ENCODE peak calls at places on chromosome 4, in five cellular contexts. X is H9, K is mesendoderm, B is neuronal stem cell, I is trophoblast cell. Z is an unnamed sample.

GRCh38 chr4:68079918-68080317 is 49.8 kb downstream of the TMPRSS11F start:
- DNase-seq in X (no peak), K (peak), B (no peak), I (no peak), Z (no peak)

GRCh38 chr4:128347175-128347868 is 59.7 kb upstream of the PGRMC2 start:
- DNase-seq in X (no peak), K (no peak), B (no peak), I (peak), Z (peak)

GRCh38 chr4:4704267-4704666 is 155.2 kb upstream of the MSX1 start:
- DNase-seq in X (no peak), K (no peak), B (no peak), I (no peak), Z (peak)

GRCh38 chr4:102799816-102800215 is 27.5 kb downstream of the UBE2D3 start:
- DNase-seq in X (no peak), K (no peak), B (no peak), I (no peak), Z (no peak)

GRCh38 chr4:98232202-98232601 is 29.0 kb upstream of the RAP1GDS1 start:
- DNase-seq in X (no peak), K (peak), B (no peak), I (no peak), Z (peak)

GRCh38 chr4:62449538-62449937 is 1249.4 kb downstream of the ADGRL3 start:
- DNase-seq in X (no peak), K (peak), B (no peak), I (no peak), Z (no peak)

GRCh38 chr4:26544421-26544820 is 39.5 kb upstream of the TBC1D19 start:
- DNase-seq in X (no peak), K (no peak), B (no peak), I (no peak), Z (no peak)

GRCh38 chr4:5166377-5166776 is 115.1 kb downstream of the STK32B start:
- DNase-seq in X (peak), K (peak), B (no peak), I (no peak), Z (no peak)

GRCh38 chr4:110630621-110631402 is 7.9 kb upstream of the PITX2 start:
- DNase-seq in X (peak), K (peak), B (peak), I (no peak), Z (no peak)

GRCh38 chr4:58760737-58761136 is 1650.6 kb upstream of the IGFBP7 start:
- DNase-seq in X (no peak), K (no peak), B (no peak), I (no peak), Z (no peak)

GRCh38 chr4:22474636-22475310 is 41.1 kb downstream of the ADGRA3 start:
- DNase-seq in X (no peak), K (peak), B (no peak), I (no peak), Z (peak)

GRCh38 chr4:162560073-162560472 is 396.3 kb upstream of the FSTL5 start:
- DNase-seq in X (no peak), K (no peak), B (no peak), I (no peak), Z (no peak)

GRCh38 chr4:6177587-6178197 is 22.7 kb downstream of the JAKMIP1 start:
- DNase-seq in X (no peak), K (peak), B (no peak), I (no peak), Z (no peak)

GRCh38 chr4:89681219-89681618 is 155.7 kb downstream of the SNCA start:
- DNase-seq in X (peak), K (peak), B (peak), I (peak), Z (no peak)

GRCh38 chr4:44493924-44494323 is 45.3 kb upstream of the KCTD8 start:
- DNase-seq in X (peak), K (peak), B (peak), I (peak), Z (no peak)

GRCh38 chr4:188178276-188178675 is 39.0 kb downstream of the TRIML1 start:
- DNase-seq in X (no peak), K (no peak), B (no peak), I (peak), Z (peak)

GRCh38 chr4:180134116-180134866 is 2108.9 kb upstream of the TENM3 start:
- DNase-seq in X (no peak), K (no peak), B (no peak), I (no peak), Z (no peak)

GRCh38 chr4:110614173-110614948 is 8.5 kb downstream of the PITX2 start:
- DNase-seq in X (peak), K (peak), B (peak), I (no peak), Z (no peak)

GRCh38 chr4:38060829-38061431 is 100.7 kb downstream of the PTTG2 start:
- DNase-seq in X (no peak), K (peak), B (no peak), I (no peak), Z (peak)

GRCh38 chr4:174561556-174561955 is 39.3 kb upstream of the HPGD start:
- DNase-seq in X (no peak), K (peak), B (no peak), I (no peak), Z (no peak)

GRCh38 chr4:83548151-83548905 is 12.4 kb downstream of the GPAT3 start:
- DNase-seq in X (peak), K (peak), B (no peak), I (peak), Z (peak)

GRCh38 chr4:150518559-150518958 is 63.4 kb upstream of the MAB21L2 start:
- DNase-seq in X (no peak), K (peak), B (no peak), I (peak), Z (peak)

GRCh38 chr4:186104895-186105720 is 604 bp downstream of the FAM149A start:
- DNase-seq in X (peak), K (peak), B (no peak), I (peak), Z (no peak)

GRCh38 chr4:243407-243806 is 61.9 kb downstream of the ZNF732 start:
- DNase-seq in X (no peak), K (peak), B (no peak), I (no peak), Z (no peak)

GRCh38 chr4:37685211-37685725 is 908 bp downstream of the RELL1 start:
- DNase-seq in X (no peak), K (peak), B (no peak), I (peak), Z (peak)

GRCh38 chr4:13526658-13527057 is 17.6 kb downstream of the NKX3-2 start:
- DNase-seq in X (no peak), K (no peak), B (no peak), I (no peak), Z (no peak)

GRCh38 chr4:110533940-110534339 is 58.0 kb downstream of the ENPEP start:
- DNase-seq in X (no peak), K (peak), B (no peak), I (peak), Z (peak)

GRCh38 chr4:39812500-39812899 is 114.6 kb downstream of the UBE2K start:
- DNase-seq in X (no peak), K (no peak), B (no peak), I (no peak), Z (no peak)

GRCh38 chr4:1761130-1761688 is 31.9 kb upstream of the FGFR3 start:
- DNase-seq in X (no peak), K (no peak), B (no peak), I (no peak), Z (no peak)

GRCh38 chr4:1759170-1759817 is 33.8 kb upstream of the FGFR3 start:
- DNase-seq in X (no peak), K (no peak), B (no peak), I (no peak), Z (no peak)

GRCh38 chr4:1758306-1759121 is 34.6 kb upstream of the FGFR3 start:
- DNase-seq in X (no peak), K (no peak), B (no peak), I (no peak), Z (no peak)

GRCh38 chr4:1760521-1761001 is 32.5 kb upstream of the FGFR3 start:
- DNase-seq in X (no peak), K (no peak), B (no peak), I (no peak), Z (no peak)

GRCh38 chr4:1759818-1760223 is 33.3 kb upstream of the FGFR3 start:
- DNase-seq in X (no peak), K (no peak), B (no peak), I (no peak), Z (no peak)
- H3K4ac ChIP-seq in X (no peak), K (no peak), B (peak), I (no peak), Z (no peak)

GRCh38 chr4:168831919-168832745 is 177.9 kb downstream of the CBR4 start:
- DNase-seq in X (peak), K (peak), B (peak), I (peak), Z (peak)
- H3K4ac ChIP-seq in X (no peak), K (peak), B (no peak), I (peak), Z (peak)

GRCh38 chr4:99943904-99944437 is 2.4 kb downstream of the DNAJB14 start:
- DNase-seq in X (no peak), K (no peak), B (no peak), I (no peak), Z (no peak)

GRCh38 chr4:99947190-99947578 is 766 bp upstream of the DNAJB14 start:
- DNase-seq in X (no peak), K (no peak), B (no peak), I (no peak), Z (no peak)

GRCh38 chr4:99947608-99948007 is 1.2 kb upstream of the DNAJB14 start:
- DNase-seq in X (no peak), K (peak), B (no peak), I (no peak), Z (no peak)

GRCh38 chr4:99946346-99947189 is at the start of gene DNAJB14:
- DNase-seq in X (peak), K (peak), B (peak), I (peak), Z (peak)

DNA sequence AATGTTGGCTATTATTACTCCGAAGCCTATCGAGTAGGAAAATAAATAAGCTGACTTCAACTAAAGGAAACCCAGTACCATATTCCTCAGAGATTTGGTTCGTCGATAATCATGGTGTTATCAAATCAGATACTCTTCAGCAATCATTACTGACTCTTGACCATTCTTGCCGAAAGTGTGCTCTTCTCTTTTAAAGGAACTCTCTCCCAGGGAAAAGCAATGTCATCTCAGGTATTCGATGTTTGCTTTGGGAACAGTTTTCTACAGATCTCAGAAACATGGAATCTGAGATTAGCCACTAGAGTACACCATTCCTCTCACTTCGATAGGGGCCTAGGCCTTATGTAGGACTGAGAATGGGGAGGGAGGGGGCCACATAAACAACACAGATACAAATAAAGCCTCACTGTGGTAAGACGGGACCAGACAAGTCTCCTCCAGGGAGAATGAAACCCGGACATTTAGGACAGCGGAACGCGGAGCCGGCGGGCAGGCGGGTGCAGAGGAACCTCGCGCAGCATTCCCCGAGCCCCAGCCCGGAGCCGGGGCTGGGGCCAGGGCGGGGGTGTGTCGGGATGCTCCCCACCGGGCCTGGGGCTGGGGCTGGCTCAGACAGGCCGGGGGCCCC is 586 bp downstream of the DNAJB14 start:
- DNase-seq in X (no peak), K (peak), B (peak), I (peak), Z (peak)
- H3K4ac ChIP-seq in X (no peak), K (peak), B (no peak), I (peak), Z (peak)

GRCh38 chr4:53785996-53786395 is 194.7 kb upstream of the LNX1 start:
- DNase-seq in X (no peak), K (no peak), B (no peak), I (peak), Z (peak)

GRCh38 chr4:53784112-53784511 is 192.8 kb upstream of the LNX1 start:
- DNase-seq in X (no peak), K (no peak), B (no peak), I (no peak), Z (no peak)

GRCh38 chr4:53788011-53788410 is 196.7 kb upstream of the LNX1 start:
- DNase-seq in X (no peak), K (no peak), B (no peak), I (no peak), Z (no peak)

GRCh38 chr4:53783208-53783859 is 192.0 kb upstream of the LNX1 start:
- DNase-seq in X (no peak), K (no peak), B (no peak), I (no peak), Z (no peak)

DNA sequence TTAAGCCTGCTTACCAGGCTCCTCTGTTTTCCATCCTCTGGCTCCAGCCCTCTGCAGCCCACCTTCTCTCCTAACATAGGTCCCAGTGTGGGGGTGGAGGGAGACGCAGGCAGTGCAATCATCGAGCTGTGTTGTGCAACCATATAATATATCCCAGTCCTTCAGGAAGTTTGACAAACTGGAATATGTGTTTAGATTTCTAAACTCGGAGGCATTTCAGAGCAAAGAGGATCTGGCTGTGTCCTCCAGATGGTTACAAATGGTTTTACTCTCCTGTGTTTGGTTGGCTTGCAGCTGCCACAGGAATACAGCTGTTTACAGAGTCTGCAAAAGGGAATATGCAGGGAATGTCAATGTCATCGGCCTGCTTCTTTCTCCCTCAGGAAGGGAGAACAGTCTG is 195.3 kb upstream of the LNX1 start:
- DNase-seq in X (no peak), K (no peak), B (no peak), I (no peak), Z (peak)
- H3K4ac ChIP-seq in X (no peak), K (no peak), B (no peak), I (no peak), Z (peak)

GRCh38 chr4:155415662-155416061 is 38.9 kb upstream of the MAP9 start:
- DNase-seq in X (no peak), K (no peak), B (no peak), I (no peak), Z (no peak)
- H3K4ac ChIP-seq in X (no peak), K (no peak), B (no peak), I (no peak), Z (no peak)

DNA sequence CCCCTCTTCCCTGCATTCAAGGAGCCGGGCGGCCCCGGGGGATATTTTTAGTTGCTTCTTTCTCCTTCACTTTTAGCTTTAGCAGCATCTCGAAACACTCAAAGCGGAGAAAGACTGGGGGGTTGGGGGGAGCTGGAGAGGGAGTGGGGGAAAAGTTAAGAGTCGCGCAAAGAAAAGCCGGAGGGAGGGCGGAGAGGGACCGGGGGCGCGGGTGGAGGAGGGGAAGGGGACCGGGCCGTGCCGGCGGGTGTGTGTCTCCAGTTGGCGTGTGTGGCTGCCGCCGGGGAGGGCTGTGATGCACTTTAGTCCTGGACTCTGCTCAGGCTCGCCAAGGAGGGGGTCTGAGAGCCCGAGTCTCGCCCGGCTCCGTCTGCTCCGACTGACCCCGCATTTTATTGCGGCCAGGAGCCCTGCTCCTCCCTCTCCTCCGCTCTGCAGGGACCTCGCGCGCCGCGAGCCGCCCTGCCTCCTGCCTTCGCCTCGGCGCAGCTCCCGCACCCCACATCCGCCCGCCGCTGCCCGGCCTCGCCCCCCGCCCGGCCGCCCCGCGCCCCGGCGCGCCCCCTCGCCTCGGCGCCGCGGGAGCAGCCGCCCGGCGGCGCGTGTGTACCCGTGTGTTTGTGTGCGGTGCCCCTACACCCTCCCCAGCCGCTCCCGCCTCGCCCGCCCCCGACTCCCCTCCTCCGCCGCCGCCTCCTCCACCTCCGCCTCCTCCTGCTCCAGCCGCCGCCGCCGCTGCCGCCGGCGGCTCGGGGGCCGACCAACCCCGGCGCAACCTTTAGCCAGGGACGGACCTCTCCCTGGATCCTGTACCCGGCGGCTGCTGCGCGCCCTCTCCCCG is 1.4 kb downstream of the ZNF827 start:
- DNase-seq in X (peak), K (peak), B (peak), I (peak), Z (peak)
- H3K4ac ChIP-seq in X (no peak), K (peak), B (no peak), I (peak), Z (peak)

DNA sequence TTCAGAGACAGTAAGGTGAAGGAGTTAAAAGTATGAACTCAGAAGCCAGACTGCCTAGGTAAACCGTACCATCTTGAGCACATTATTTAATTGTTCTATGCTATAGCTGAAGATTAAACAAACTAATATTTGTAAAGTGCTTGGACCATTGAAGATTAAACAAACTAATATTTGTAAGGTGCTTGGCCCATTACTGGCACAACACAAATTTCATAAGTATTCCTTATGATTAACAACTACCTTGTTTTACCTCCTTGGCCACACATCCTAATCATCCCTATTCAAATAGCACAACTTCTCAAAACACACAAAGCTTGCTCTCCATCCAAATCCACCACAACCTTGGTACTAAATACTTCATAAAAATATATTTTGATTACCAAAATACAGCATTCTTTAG is 137.0 kb downstream of the PPP3CA start:
- DNase-seq in X (no peak), K (no peak), B (no peak), I (no peak), Z (no peak)
- H3K4ac ChIP-seq in X (no peak), K (no peak), B (no peak), I (no peak), Z (no peak)

GRCh38 chr4:41257257-41257900 is 651 bp downstream of the UCHL1 start:
- DNase-seq in X (peak), K (peak), B (peak), I (peak), Z (peak)
- H3K4ac ChIP-seq in X (no peak), K (peak), B (peak), I (no peak), Z (peak)

GRCh38 chr4:139154952-139155557 is 22.0 kb downstream of the ELF2 start:
- DNase-seq in X (no peak), K (no peak), B (no peak), I (no peak), Z (no peak)
- H3K4ac ChIP-seq in X (no peak), K (peak), B (no peak), I (no peak), Z (no peak)

Z was measured in IMR-90.